ENCODE peak calls at places on chromosomes 13 and 19, in ten cellular contexts. One of them, this sample, is unnamed.

GRCh38 chr13:22945321-22946226 is 235.2 kb upstream of the SGCG start:
- DNase-seq in activated T-helper 1 cell treated with anti-CD3 and anti-CD28 coated beads, Interleukin-12 subunit alpha, Interleukin-12 subunit beta, Interleukin-2, Interleukin-4 antibody, amounts not matched to agents 30 ng/mL and 10 ng/mL and 1 ng/mL, durations not matched to agents 14 hours and 24 hours and 36 hours: no peak
- DNase-seq in progenitor cell of endocrine pancreas: no peak
- DNase-seq in GM23338: no peak
- DNase-seq in activated T-helper 9 cell treated with anti-CD3 and anti-CD28 coated beads, Interleukin-2, amount 50 U/mL, for 16 hours: no peak
- DNase-seq in HuH-7: no peak
- DNase-seq in NCI-H1105 treated with DMSO at 0.1 percent for 48 hours: no peak
- DNase-seq in T follicular helper cell: no peak
- DNase-seq in effector memory CD4-positive, alpha-beta T cell: no peak
- DNase-seq in BE2C: no peak
- DNase-seq in this sample: no peak

GRCh38 chr19:10929402-10929794 is 787 bp downstream of the TIMM29 start:
- DNase-seq in activated T-helper 1 cell treated with anti-CD3 and anti-CD28 coated beads, Interleukin-12 subunit alpha, Interleukin-12 subunit beta, Interleukin-2, Interleukin-4 antibody, amounts not matched to agents 30 ng/mL and 10 ng/mL and 1 ng/mL, durations not matched to agents 14 hours and 24 hours and 36 hours: no peak
- DNase-seq in progenitor cell of endocrine pancreas: no peak
- DNase-seq in GM23338: peak
- DNase-seq in activated T-helper 9 cell treated with anti-CD3 and anti-CD28 coated beads, Interleukin-2, amount 50 U/mL, for 16 hours: no peak
- DNase-seq in HuH-7: no peak
- DNase-seq in NCI-H1105 treated with DMSO at 0.1 percent for 48 hours: no peak
- DNase-seq in T follicular helper cell: no peak
- DNase-seq in effector memory CD4-positive, alpha-beta T cell: no peak
- DNase-seq in BE2C: no peak
- DNase-seq in this sample: no peak

GRCh38 chr19:34126966-34127365 is 45.3 kb upstream of the LSM14A start:
- DNase-seq in activated T-helper 1 cell treated with anti-CD3 and anti-CD28 coated beads, Interleukin-12 subunit alpha, Interleukin-12 subunit beta, Interleukin-2, Interleukin-4 antibody, amounts not matched to agents 30 ng/mL and 10 ng/mL and 1 ng/mL, durations not matched to agents 14 hours and 24 hours and 36 hours: no peak
- DNase-seq in progenitor cell of endocrine pancreas: no peak
- DNase-seq in GM23338: no peak
- DNase-seq in activated T-helper 9 cell treated with anti-CD3 and anti-CD28 coated beads, Interleukin-2, amount 50 U/mL, for 16 hours: no peak
- DNase-seq in HuH-7: no peak
- DNase-seq in NCI-H1105 treated with DMSO at 0.1 percent for 48 hours: no peak
- DNase-seq in T follicular helper cell: no peak
- DNase-seq in effector memory CD4-positive, alpha-beta T cell: no peak
- DNase-seq in BE2C: no peak
- DNase-seq in this sample: no peak

GRCh38 chr13:43431279-43431678 is 355.5 kb downstream of the ENOX1 start:
- DNase-seq in activated T-helper 1 cell treated with anti-CD3 and anti-CD28 coated beads, Interleukin-12 subunit alpha, Interleukin-12 subunit beta, Interleukin-2, Interleukin-4 antibody, amounts not matched to agents 30 ng/mL and 10 ng/mL and 1 ng/mL, durations not matched to agents 14 hours and 24 hours and 36 hours: no peak
- DNase-seq in progenitor cell of endocrine pancreas: no peak
- DNase-seq in GM23338: peak
- DNase-seq in activated T-helper 9 cell treated with anti-CD3 and anti-CD28 coated beads, Interleukin-2, amount 50 U/mL, for 16 hours: no peak
- DNase-seq in HuH-7: no peak
- DNase-seq in NCI-H1105 treated with DMSO at 0.1 percent for 48 hours: no peak
- DNase-seq in T follicular helper cell: no peak
- DNase-seq in effector memory CD4-positive, alpha-beta T cell: no peak
- DNase-seq in BE2C: no peak
- DNase-seq in this sample: no peak

GRCh38 chr19:54189020-54189667 is at the start of gene MBOAT7:
- DNase-seq in activated T-helper 1 cell treated with anti-CD3 and anti-CD28 coated beads, Interleukin-12 subunit alpha, Interleukin-12 subunit beta, Interleukin-2, Interleukin-4 antibody, amounts not matched to agents 30 ng/mL and 10 ng/mL and 1 ng/mL, durations not matched to agents 14 hours and 24 hours and 36 hours: no peak
- DNase-seq in progenitor cell of endocrine pancreas: peak
- DNase-seq in GM23338: no peak
- DNase-seq in activated T-helper 9 cell treated with anti-CD3 and anti-CD28 coated beads, Interleukin-2, amount 50 U/mL, for 16 hours: no peak
- DNase-seq in HuH-7: no peak
- DNase-seq in NCI-H1105 treated with DMSO at 0.1 percent for 48 hours: no peak
- DNase-seq in T follicular helper cell: peak
- DNase-seq in effector memory CD4-positive, alpha-beta T cell: no peak
- DNase-seq in BE2C: no peak
- DNase-seq in this sample: no peak

GRCh38 chr13:48397744-48398143 is 15.2 kb downstream of the LPAR6 start:
- DNase-seq in activated T-helper 1 cell treated with anti-CD3 and anti-CD28 coated beads, Interleukin-12 subunit alpha, Interleukin-12 subunit beta, Interleukin-2, Interleukin-4 antibody, amounts not matched to agents 30 ng/mL and 10 ng/mL and 1 ng/mL, durations not matched to agents 14 hours and 24 hours and 36 hours: no peak
- DNase-seq in progenitor cell of endocrine pancreas: no peak
- DNase-seq in GM23338: no peak
- DNase-seq in activated T-helper 9 cell treated with anti-CD3 and anti-CD28 coated beads, Interleukin-2, amount 50 U/mL, for 16 hours: no peak
- DNase-seq in HuH-7: no peak
- DNase-seq in NCI-H1105 treated with DMSO at 0.1 percent for 48 hours: no peak
- DNase-seq in T follicular helper cell: no peak
- DNase-seq in effector memory CD4-positive, alpha-beta T cell: no peak
- DNase-seq in BE2C: no peak
- DNase-seq in this sample: no peak

GRCh38 chr19:56769650-56770049 is 70.9 kb downstream of the PEG3 start:
- DNase-seq in activated T-helper 1 cell treated with anti-CD3 and anti-CD28 coated beads, Interleukin-12 subunit alpha, Interleukin-12 subunit beta, Interleukin-2, Interleukin-4 antibody, amounts not matched to agents 30 ng/mL and 10 ng/mL and 1 ng/mL, durations not matched to agents 14 hours and 24 hours and 36 hours: no peak
- DNase-seq in progenitor cell of endocrine pancreas: no peak
- DNase-seq in GM23338: no peak
- DNase-seq in activated T-helper 9 cell treated with anti-CD3 and anti-CD28 coated beads, Interleukin-2, amount 50 U/mL, for 16 hours: no peak
- DNase-seq in HuH-7: no peak
- DNase-seq in NCI-H1105 treated with DMSO at 0.1 percent for 48 hours: no peak
- DNase-seq in T follicular helper cell: no peak
- DNase-seq in effector memory CD4-positive, alpha-beta T cell: no peak
- DNase-seq in BE2C: no peak
- DNase-seq in this sample: no peak

GRCh38 chr13:34926513-34926912 is 15.6 kb upstream of the NBEA start:
- DNase-seq in activated T-helper 1 cell treated with anti-CD3 and anti-CD28 coated beads, Interleukin-12 subunit alpha, Interleukin-12 subunit beta, Interleukin-2, Interleukin-4 antibody, amounts not matched to agents 30 ng/mL and 10 ng/mL and 1 ng/mL, durations not matched to agents 14 hours and 24 hours and 36 hours: no peak
- DNase-seq in progenitor cell of endocrine pancreas: no peak
- DNase-seq in GM23338: peak
- DNase-seq in activated T-helper 9 cell treated with anti-CD3 and anti-CD28 coated beads, Interleukin-2, amount 50 U/mL, for 16 hours: no peak
- DNase-seq in HuH-7: no peak
- DNase-seq in NCI-H1105 treated with DMSO at 0.1 percent for 48 hours: no peak
- DNase-seq in T follicular helper cell: no peak
- DNase-seq in effector memory CD4-positive, alpha-beta T cell: no peak
- DNase-seq in BE2C: no peak
- DNase-seq in this sample: no peak

GRCh38 chr13:102968572-102969228 is 97.5 kb downstream of the SLC10A2 start:
- DNase-seq in activated T-helper 1 cell treated with anti-CD3 and anti-CD28 coated beads, Interleukin-12 subunit alpha, Interleukin-12 subunit beta, Interleukin-2, Interleukin-4 antibody, amounts not matched to agents 30 ng/mL and 10 ng/mL and 1 ng/mL, durations not matched to agents 14 hours and 24 hours and 36 hours: no peak
- DNase-seq in progenitor cell of endocrine pancreas: no peak
- DNase-seq in GM23338: no peak
- DNase-seq in activated T-helper 9 cell treated with anti-CD3 and anti-CD28 coated beads, Interleukin-2, amount 50 U/mL, for 16 hours: no peak
- DNase-seq in HuH-7: peak
- DNase-seq in NCI-H1105 treated with DMSO at 0.1 percent for 48 hours: no peak
- DNase-seq in T follicular helper cell: no peak
- DNase-seq in effector memory CD4-positive, alpha-beta T cell: no peak
- DNase-seq in BE2C: no peak
- DNase-seq in this sample: no peak

GRCh38 chr13:100584901-100585300 is 3.7 kb downstream of the GGACT start:
- DNase-seq in activated T-helper 1 cell treated with anti-CD3 and anti-CD28 coated beads, Interleukin-12 subunit alpha, Interleukin-12 subunit beta, Interleukin-2, Interleukin-4 antibody, amounts not matched to agents 30 ng/mL and 10 ng/mL and 1 ng/mL, durations not matched to agents 14 hours and 24 hours and 36 hours: no peak
- DNase-seq in progenitor cell of endocrine pancreas: no peak
- DNase-seq in GM23338: peak
- DNase-seq in activated T-helper 9 cell treated with anti-CD3 and anti-CD28 coated beads, Interleukin-2, amount 50 U/mL, for 16 hours: no peak
- DNase-seq in HuH-7: no peak
- DNase-seq in NCI-H1105 treated with DMSO at 0.1 percent for 48 hours: no peak
- DNase-seq in T follicular helper cell: no peak
- DNase-seq in effector memory CD4-positive, alpha-beta T cell: no peak
- DNase-seq in BE2C: no peak
- DNase-seq in this sample: no peak

GRCh38 chr19:49712397-49712859 is 21.5 kb downstream of the CPT1C start:
- DNase-seq in activated T-helper 1 cell treated with anti-CD3 and anti-CD28 coated beads, Interleukin-12 subunit alpha, Interleukin-12 subunit beta, Interleukin-2, Interleukin-4 antibody, amounts not matched to agents 30 ng/mL and 10 ng/mL and 1 ng/mL, durations not matched to agents 14 hours and 24 hours and 36 hours: no peak
- DNase-seq in progenitor cell of endocrine pancreas: no peak
- DNase-seq in GM23338: peak
- DNase-seq in activated T-helper 9 cell treated with anti-CD3 and anti-CD28 coated beads, Interleukin-2, amount 50 U/mL, for 16 hours: no peak
- DNase-seq in HuH-7: no peak
- DNase-seq in NCI-H1105 treated with DMSO at 0.1 percent for 48 hours: no peak
- DNase-seq in T follicular helper cell: no peak
- DNase-seq in effector memory CD4-positive, alpha-beta T cell: no peak
- DNase-seq in BE2C: peak
- DNase-seq in this sample: no peak

GRCh38 chr19:49772850-49773432 is 6.1 kb downstream of the AP2A1 start:
- DNase-seq in activated T-helper 1 cell treated with anti-CD3 and anti-CD28 coated beads, Interleukin-12 subunit alpha, Interleukin-12 subunit beta, Interleukin-2, Interleukin-4 antibody, amounts not matched to agents 30 ng/mL and 10 ng/mL and 1 ng/mL, durations not matched to agents 14 hours and 24 hours and 36 hours: no peak
- DNase-seq in progenitor cell of endocrine pancreas: no peak
- DNase-seq in GM23338: no peak
- DNase-seq in activated T-helper 9 cell treated with anti-CD3 and anti-CD28 coated beads, Interleukin-2, amount 50 U/mL, for 16 hours: no peak
- DNase-seq in HuH-7: no peak
- DNase-seq in NCI-H1105 treated with DMSO at 0.1 percent for 48 hours: no peak
- DNase-seq in T follicular helper cell: no peak
- DNase-seq in effector memory CD4-positive, alpha-beta T cell: no peak
- DNase-seq in BE2C: no peak
- DNase-seq in this sample: no peak

GRCh38 chr13:38819596-38819995 is 132.7 kb downstream of the FREM2 start:
- DNase-seq in activated T-helper 1 cell treated with anti-CD3 and anti-CD28 coated beads, Interleukin-12 subunit alpha, Interleukin-12 subunit beta, Interleukin-2, Interleukin-4 antibody, amounts not matched to agents 30 ng/mL and 10 ng/mL and 1 ng/mL, durations not matched to agents 14 hours and 24 hours and 36 hours: no peak
- DNase-seq in progenitor cell of endocrine pancreas: no peak
- DNase-seq in GM23338: no peak
- DNase-seq in activated T-helper 9 cell treated with anti-CD3 and anti-CD28 coated beads, Interleukin-2, amount 50 U/mL, for 16 hours: no peak
- DNase-seq in HuH-7: no peak
- DNase-seq in NCI-H1105 treated with DMSO at 0.1 percent for 48 hours: no peak
- DNase-seq in T follicular helper cell: no peak
- DNase-seq in effector memory CD4-positive, alpha-beta T cell: no peak
- DNase-seq in BE2C: no peak
- DNase-seq in this sample: no peak

GRCh38 chr19:3098515-3099346 is 4.6 kb downstream of the GNA11 start:
- DNase-seq in activated T-helper 1 cell treated with anti-CD3 and anti-CD28 coated beads, Interleukin-12 subunit alpha, Interleukin-12 subunit beta, Interleukin-2, Interleukin-4 antibody, amounts not matched to agents 30 ng/mL and 10 ng/mL and 1 ng/mL, durations not matched to agents 14 hours and 24 hours and 36 hours: peak
- DNase-seq in progenitor cell of endocrine pancreas: no peak
- DNase-seq in GM23338: no peak
- DNase-seq in activated T-helper 9 cell treated with anti-CD3 and anti-CD28 coated beads, Interleukin-2, amount 50 U/mL, for 16 hours: no peak
- DNase-seq in HuH-7: no peak
- DNase-seq in NCI-H1105 treated with DMSO at 0.1 percent for 48 hours: no peak
- DNase-seq in T follicular helper cell: no peak
- DNase-seq in effector memory CD4-positive, alpha-beta T cell: no peak
- DNase-seq in BE2C: no peak
- DNase-seq in this sample: no peak

GRCh38 chr13:101785858-101786257 is 333.4 kb downstream of the ITGBL1 start:
- DNase-seq in activated T-helper 1 cell treated with anti-CD3 and anti-CD28 coated beads, Interleukin-12 subunit alpha, Interleukin-12 subunit beta, Interleukin-2, Interleukin-4 antibody, amounts not matched to agents 30 ng/mL and 10 ng/mL and 1 ng/mL, durations not matched to agents 14 hours and 24 hours and 36 hours: no peak
- DNase-seq in progenitor cell of endocrine pancreas: no peak
- DNase-seq in GM23338: peak
- DNase-seq in activated T-helper 9 cell treated with anti-CD3 and anti-CD28 coated beads, Interleukin-2, amount 50 U/mL, for 16 hours: no peak
- DNase-seq in HuH-7: no peak
- DNase-seq in NCI-H1105 treated with DMSO at 0.1 percent for 48 hours: peak
- DNase-seq in T follicular helper cell: no peak
- DNase-seq in effector memory CD4-positive, alpha-beta T cell: no peak
- DNase-seq in BE2C: peak
- DNase-seq in this sample: peak

GRCh38 chr19:16141043-16141442 is 2.4 kb upstream of the HSH2D start:
- DNase-seq in activated T-helper 1 cell treated with anti-CD3 and anti-CD28 coated beads, Interleukin-12 subunit alpha, Interleukin-12 subunit beta, Interleukin-2, Interleukin-4 antibody, amounts not matched to agents 30 ng/mL and 10 ng/mL and 1 ng/mL, durations not matched to agents 14 hours and 24 hours and 36 hours: no peak
- DNase-seq in progenitor cell of endocrine pancreas: no peak
- DNase-seq in GM23338: no peak
- DNase-seq in activated T-helper 9 cell treated with anti-CD3 and anti-CD28 coated beads, Interleukin-2, amount 50 U/mL, for 16 hours: no peak
- DNase-seq in HuH-7: no peak
- DNase-seq in NCI-H1105 treated with DMSO at 0.1 percent for 48 hours: no peak
- DNase-seq in T follicular helper cell: no peak
- DNase-seq in effector memory CD4-positive, alpha-beta T cell: no peak
- DNase-seq in BE2C: no peak
- DNase-seq in this sample: no peak

GRCh38 chr13:43300817-43301216 is 277.4 kb downstream of the DNAJC15 start:
- DNase-seq in activated T-helper 1 cell treated with anti-CD3 and anti-CD28 coated beads, Interleukin-12 subunit alpha, Interleukin-12 subunit beta, Interleukin-2, Interleukin-4 antibody, amounts not matched to agents 30 ng/mL and 10 ng/mL and 1 ng/mL, durations not matched to agents 14 hours and 24 hours and 36 hours: no peak
- DNase-seq in progenitor cell of endocrine pancreas: no peak
- DNase-seq in GM23338: no peak
- DNase-seq in activated T-helper 9 cell treated with anti-CD3 and anti-CD28 coated beads, Interleukin-2, amount 50 U/mL, for 16 hours: no peak
- DNase-seq in HuH-7: no peak
- DNase-seq in NCI-H1105 treated with DMSO at 0.1 percent for 48 hours: no peak
- DNase-seq in T follicular helper cell: no peak
- DNase-seq in effector memory CD4-positive, alpha-beta T cell: no peak
- DNase-seq in BE2C: no peak
- DNase-seq in this sample: no peak

GRCh38 chr13:87798536-87798935 is 127.4 kb downstream of the SLITRK5 start:
- DNase-seq in activated T-helper 1 cell treated with anti-CD3 and anti-CD28 coated beads, Interleukin-12 subunit alpha, Interleukin-12 subunit beta, Interleukin-2, Interleukin-4 antibody, amounts not matched to agents 30 ng/mL and 10 ng/mL and 1 ng/mL, durations not matched to agents 14 hours and 24 hours and 36 hours: no peak
- DNase-seq in progenitor cell of endocrine pancreas: no peak
- DNase-seq in GM23338: no peak
- DNase-seq in activated T-helper 9 cell treated with anti-CD3 and anti-CD28 coated beads, Interleukin-2, amount 50 U/mL, for 16 hours: no peak
- DNase-seq in HuH-7: no peak
- DNase-seq in NCI-H1105 treated with DMSO at 0.1 percent for 48 hours: peak
- DNase-seq in T follicular helper cell: no peak
- DNase-seq in effector memory CD4-positive, alpha-beta T cell: no peak
- DNase-seq in BE2C: peak
- DNase-seq in this sample: no peak

GRCh38 chr13:71864094-71864980 is 2.7 kb downstream of the DACH1 start:
- DNase-seq in activated T-helper 1 cell treated with anti-CD3 and anti-CD28 coated beads, Interleukin-12 subunit alpha, Interleukin-12 subunit beta, Interleukin-2, Interleukin-4 antibody, amounts not matched to agents 30 ng/mL and 10 ng/mL and 1 ng/mL, durations not matched to agents 14 hours and 24 hours and 36 hours: no peak
- DNase-seq in progenitor cell of endocrine pancreas: peak
- DNase-seq in GM23338: peak
- DNase-seq in activated T-helper 9 cell treated with anti-CD3 and anti-CD28 coated beads, Interleukin-2, amount 50 U/mL, for 16 hours: no peak
- DNase-seq in HuH-7: peak
- DNase-seq in NCI-H1105 treated with DMSO at 0.1 percent for 48 hours: peak
- DNase-seq in T follicular helper cell: no peak
- DNase-seq in effector memory CD4-positive, alpha-beta T cell: no peak
- DNase-seq in BE2C: peak
- DNase-seq in this sample: no peak

This sample was measured in neuronal stem cell.